ENCODE peak calls at places on chromosomes 12 and 14, in ten cellular contexts. One of them, this sample, is unnamed.

GRCh38 chr14:74988993-74989392 is 13.7 kb upstream of the EIF2B2 start:
- DNase-seq in cardiac fibroblast: no peak
- DNase-seq in colonic mucosa: no peak
- DNase-seq in hippocampal formation: no peak
- DNase-seq in EH: no peak
- DNase-seq in T47D: no peak
- DNase-seq in GM13977: no peak
- DNase-seq in GM23248: no peak
- DNase-seq in NCI-H1092 treated with DMSO at 0.1 percent for 48 hours: no peak
- DNase-seq in NCI-H524: no peak
- DNase-seq in this sample: no peak

GRCh38 chr12:127162902-127163301 is 1104.1 kb upstream of the TMEM132C start:
- DNase-seq in GM23248: peak
- DNase-seq in colonic mucosa: no peak
- DNase-seq in cardiac fibroblast: peak
- DNase-seq in NCI-H1092 treated with DMSO at 0.1 percent for 48 hours: no peak
- DNase-seq in NCI-H524: no peak
- DNase-seq in hippocampal formation: no peak
- DNase-seq in EH: peak
- DNase-seq in T47D: no peak
- DNase-seq in GM13977: peak
- DNase-seq in this sample: no peak

GRCh38 chr12:3077572-3078081 is 448 bp downstream of the TSPAN9 start:
- DNase-seq in T47D: no peak
- DNase-seq in NCI-H1092 treated with DMSO at 0.1 percent for 48 hours: no peak
- DNase-seq in NCI-H524: no peak
- DNase-seq in GM13977: no peak
- DNase-seq in colonic mucosa: peak
- DNase-seq in hippocampal formation: no peak
- DNase-seq in cardiac fibroblast: peak
- DNase-seq in EH: peak
- DNase-seq in GM23248: peak
- DNase-seq in this sample: no peak

GRCh38 chr12:122159879-122160278 is 14.1 kb downstream of the IL31 start:
- DNase-seq in NCI-H1092 treated with DMSO at 0.1 percent for 48 hours: peak
- DNase-seq in hippocampal formation: no peak
- DNase-seq in GM13977: no peak
- DNase-seq in GM23248: no peak
- DNase-seq in colonic mucosa: no peak
- DNase-seq in cardiac fibroblast: no peak
- DNase-seq in T47D: peak
- DNase-seq in NCI-H524: peak
- DNase-seq in EH: no peak
- DNase-seq in this sample: no peak

GRCh38 chr14:30980980-30981379 is 44.5 kb upstream of the AP4S1 start:
- DNase-seq in NCI-H524: no peak
- DNase-seq in GM23248: no peak
- DNase-seq in NCI-H1092 treated with DMSO at 0.1 percent for 48 hours: no peak
- DNase-seq in cardiac fibroblast: no peak
- DNase-seq in colonic mucosa: no peak
- DNase-seq in GM13977: no peak
- DNase-seq in T47D: no peak
- DNase-seq in EH: no peak
- DNase-seq in hippocampal formation: no peak
- DNase-seq in this sample: no peak

GRCh38 chr14:88248606-88249005 is 74.5 kb downstream of the KCNK10 start:
- DNase-seq in hippocampal formation: no peak
- DNase-seq in GM13977: no peak
- DNase-seq in cardiac fibroblast: peak
- DNase-seq in EH: peak
- DNase-seq in NCI-H1092 treated with DMSO at 0.1 percent for 48 hours: no peak
- DNase-seq in colonic mucosa: no peak
- DNase-seq in T47D: no peak
- DNase-seq in GM23248: peak
- DNase-seq in NCI-H524: no peak
- DNase-seq in this sample: no peak

GRCh38 chr14:63678538-63678937 is 36.9 kb upstream of the WDR89 start:
- DNase-seq in hippocampal formation: no peak
- DNase-seq in EH: no peak
- DNase-seq in colonic mucosa: no peak
- DNase-seq in cardiac fibroblast: no peak
- DNase-seq in T47D: peak
- DNase-seq in NCI-H524: no peak
- DNase-seq in GM13977: no peak
- DNase-seq in GM23248: no peak
- DNase-seq in NCI-H1092 treated with DMSO at 0.1 percent for 48 hours: no peak
- DNase-seq in this sample: no peak

GRCh38 chr12:99619389-99620158 is 28.0 kb upstream of the GARIN6 start:
- DNase-seq in NCI-H1092 treated with DMSO at 0.1 percent for 48 hours: no peak
- DNase-seq in colonic mucosa: no peak
- DNase-seq in NCI-H524: peak
- DNase-seq in T47D: peak
- DNase-seq in EH: peak
- DNase-seq in GM23248: peak
- DNase-seq in GM13977: no peak
- DNase-seq in cardiac fibroblast: peak
- DNase-seq in hippocampal formation: no peak
- DNase-seq in this sample: peak

GRCh38 chr14:57189070-57189469 is 79.6 kb downstream of the EXOC5 start:
- DNase-seq in hippocampal formation: peak
- DNase-seq in colonic mucosa: no peak
- DNase-seq in NCI-H1092 treated with DMSO at 0.1 percent for 48 hours: peak
- DNase-seq in T47D: peak
- DNase-seq in GM13977: no peak
- DNase-seq in cardiac fibroblast: peak
- DNase-seq in NCI-H524: peak
- DNase-seq in GM23248: peak
- DNase-seq in EH: peak
- DNase-seq in this sample: peak

GRCh38 chr12:87667378-87667777 is 361.8 kb downstream of the C12orf50 start:
- DNase-seq in hippocampal formation: no peak
- DNase-seq in GM23248: peak
- DNase-seq in NCI-H524: peak
- DNase-seq in cardiac fibroblast: peak
- DNase-seq in colonic mucosa: no peak
- DNase-seq in EH: no peak
- DNase-seq in GM13977: no peak
- DNase-seq in NCI-H1092 treated with DMSO at 0.1 percent for 48 hours: no peak
- DNase-seq in T47D: peak
- DNase-seq in this sample: no peak

GRCh38 chr12:9869307-9870161 is at the start of gene CLEC2B:
- DNase-seq in EH: peak
- DNase-seq in hippocampal formation: no peak
- DNase-seq in colonic mucosa: no peak
- DNase-seq in GM13977: no peak
- DNase-seq in NCI-H524: no peak
- DNase-seq in cardiac fibroblast: peak
- DNase-seq in T47D: no peak
- DNase-seq in GM23248: peak
- DNase-seq in NCI-H1092 treated with DMSO at 0.1 percent for 48 hours: no peak
- DNase-seq in this sample: no peak

GRCh38 chr12:74170645-74171477 is 366.8 kb upstream of the ATXN7L3B start:
- DNase-seq in T47D: no peak
- DNase-seq in hippocampal formation: no peak
- DNase-seq in NCI-H524: no peak
- DNase-seq in GM13977: no peak
- DNase-seq in cardiac fibroblast: no peak
- DNase-seq in NCI-H1092 treated with DMSO at 0.1 percent for 48 hours: no peak
- DNase-seq in colonic mucosa: no peak
- DNase-seq in GM23248: no peak
- DNase-seq in EH: no peak
- DNase-seq in this sample: no peak

GRCh38 chr14:37673439-37673838 is 78.0 kb downstream of the TTC6 start:
- DNase-seq in T47D: no peak
- DNase-seq in GM23248: no peak
- DNase-seq in colonic mucosa: no peak
- DNase-seq in hippocampal formation: no peak
- DNase-seq in EH: no peak
- DNase-seq in GM13977: no peak
- DNase-seq in NCI-H524: peak
- DNase-seq in NCI-H1092 treated with DMSO at 0.1 percent for 48 hours: no peak
- DNase-seq in cardiac fibroblast: no peak
- DNase-seq in this sample: no peak

GRCh38 chr12:40212566-40212965 is 12.2 kb upstream of the LRRK2 start:
- DNase-seq in colonic mucosa: no peak
- DNase-seq in hippocampal formation: no peak
- DNase-seq in EH: no peak
- DNase-seq in NCI-H1092 treated with DMSO at 0.1 percent for 48 hours: no peak
- DNase-seq in GM13977: no peak
- DNase-seq in cardiac fibroblast: no peak
- DNase-seq in NCI-H524: no peak
- DNase-seq in GM23248: no peak
- DNase-seq in T47D: no peak
- DNase-seq in this sample: no peak

GRCh38 chr14:36096090-36096489 is 80.4 kb downstream of the PTCSC3 start:
- DNase-seq in NCI-H524: no peak
- DNase-seq in GM23248: peak
- DNase-seq in NCI-H1092 treated with DMSO at 0.1 percent for 48 hours: no peak
- DNase-seq in T47D: no peak
- DNase-seq in GM13977: no peak
- DNase-seq in hippocampal formation: no peak
- DNase-seq in colonic mucosa: no peak
- DNase-seq in cardiac fibroblast: no peak
- DNase-seq in EH: peak
- DNase-seq in this sample: no peak

This sample was measured in COR-L47.